ENCODE peak calls at places on chromosomes 1 and 21, in four cellular contexts. W is AG04450, T is cardiac fibroblast, G is fibroblast of mammary gland. S is an unnamed sample.

GRCh38 chr21:14482165-14482564 is 64.0 kb downstream of the SAMSN1 start:
- DNase-seq in T (no peak), G (no peak), W (no peak), S (no peak)

GRCh38 chr1:150543500-150544143 is 5.6 kb upstream of the ADAMTSL4 start:
- DNase-seq in W (no peak), G (peak), T (peak), S (peak)

GRCh38 chr21:26887241-26887640 is 42.0 kb upstream of the ADAMTS1 start:
- DNase-seq in T (peak), G (peak), W (no peak), S (peak)

GRCh38 chr1:92709738-92710137 is 75.2 kb downstream of the EVI5 start:
- DNase-seq in W (peak), T (peak), G (peak), S (peak)

GRCh38 chr1:178724734-178725602 is at the start of gene RALGPS2:
- DNase-seq in W (no peak), T (peak), G (peak), S (peak)

GRCh38 chr1:156138366-156138969 is 14.9 kb upstream of the SEMA4A start:
- DNase-seq in T (no peak), G (no peak), W (no peak), S (no peak)

GRCh38 chr1:32101233-32101681 is 6.6 kb upstream of the KPNA6 start:
- DNase-seq in G (peak), T (peak), W (no peak), S (peak)

GRCh38 chr1:67594764-67595163 is 90.2 kb upstream of the GADD45A start:
- DNase-seq in W (no peak), T (no peak), G (no peak), S (no peak)

GRCh38 chr1:231415018-231415583 is 7.0 kb downstream of the EGLN1 start:
- DNase-seq in T (no peak), G (no peak), W (no peak), S (no peak)

GRCh38 chr1:31843506-31843905 is 27.7 kb upstream of the SPOCD1 start:
- DNase-seq in W (peak), T (peak), G (peak), S (peak)

DNA sequence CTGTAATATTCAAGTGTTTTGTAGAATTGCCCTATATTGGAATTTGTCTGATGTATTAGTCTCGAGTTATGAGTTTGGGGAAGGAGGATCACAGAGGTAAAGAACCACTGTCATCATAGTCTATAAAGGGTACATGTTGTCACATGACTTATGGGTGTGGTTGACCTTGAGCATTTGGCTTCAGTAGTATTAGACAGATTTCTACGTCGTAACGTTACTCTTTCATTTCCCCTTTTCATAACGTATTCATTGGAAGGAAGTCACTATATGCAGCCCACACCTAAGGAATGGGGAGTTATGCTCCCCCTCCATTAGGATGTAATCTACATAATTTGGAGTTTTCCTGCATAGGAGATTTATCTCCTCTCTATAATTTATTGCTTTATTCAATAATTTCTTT is 110.1 kb upstream of the VAV3 start:
- DNase-seq in W (no peak), T (no peak), G (no peak), S (no peak)
- H3K4me3 ChIP-seq in W (no peak), T (no peak), G (no peak), S (no peak)

GRCh38 chr1:228471762-228472398 is 15.3 kb upstream of the RNF187 start:
- DNase-seq in G (peak), W (no peak), T (peak), S (peak)
- TF ChIP-seq CTCF in G (peak), W (peak), T (peak), S (peak)

GRCh38 chr1:38000529-38001453 is 4.5 kb downstream of the FHL3 start:
- DNase-seq in W (peak), G (peak), T (peak), S (peak)
- H3K4me3 ChIP-seq in W (peak), G (peak), T (no peak), S (peak)

GRCh38 chr1:200564319-200564718 is 56.2 kb downstream of the KIF14 start:
- DNase-seq in T (no peak), W (no peak), G (no peak), S (no peak)
- TF ChIP-seq CTCF in T (no peak), W (no peak), G (no peak), S (no peak)

GRCh38 chr1:111474521-111474920 is 737 bp downstream of the C1orf162 start:
- DNase-seq in T (no peak), W (no peak), G (no peak), S (no peak)
- H3K4me3 ChIP-seq in T (no peak), W (no peak), G (no peak), S (no peak)

GRCh38 chr1:8969937-8970336 is 24.3 kb downstream of the CA6 start:
- DNase-seq in G (no peak), T (no peak), W (no peak), S (no peak)

GRCh38 chr1:8974551-8974950 is 28.9 kb downstream of the CA6 start:
- DNase-seq in G (no peak), W (no peak), T (no peak), S (no peak)

GRCh38 chr1:8966606-8967005 is 20.9 kb downstream of the CA6 start:
- DNase-seq in T (no peak), G (no peak), W (no peak), S (no peak)

GRCh38 chr1:8976338-8976737 is 30.7 kb downstream of the CA6 start:
- DNase-seq in T (no peak), G (no peak), W (no peak), S (no peak)

GRCh38 chr1:8970870-8971337 is 25.2 kb downstream of the CA6 start:
- DNase-seq in W (no peak), T (no peak), G (no peak), S (no peak)
- TF ChIP-seq CTCF in W (no peak), T (no peak), G (no peak), S (no peak)

S was measured in fibroblast of pulmonary artery.